ENCODE peak calls at places on chromosomes 5 and 9, in seven cellular contexts. W is HFF-Myc; G is breast epithelium; V is Jurkat, Clone E6-1; P is OCI-LY7; F is cardiac fibroblast; D is fibroblast of mammary gland. R is an unnamed sample.

GRCh38 chr9:75238311-75238976 is 150.1 kb downstream of the OSTF1 start:
- DNase-seq in D (peak; percentile 53), G (no peak), W (peak; percentile 24), F (peak; percentile 86), V (peak; percentile 60), P (peak; percentile 27), R (peak; percentile 19)

GRCh38 chr9:64015136-64015535 is 1269.9 kb downstream of the FOXD4L5 start:
- DNase-seq in D (no peak), G (no peak), P (no peak), V (no peak), F (no peak), W (no peak), R (no peak)

GRCh38 chr5:86572825-86573224 is 44.9 kb upstream of the COX7C start:
- DNase-seq in V (no peak), W (no peak), D (no peak), G (no peak), F (no peak), P (no peak), R (no peak)

GRCh38 chr5:142290574-142291299 is 34.1 kb downstream of the SPRY4 start:
- DNase-seq in P (no peak), V (no peak), G (no peak), F (peak; percentile 64), W (peak; percentile 21), D (peak; percentile 51), R (no peak)

GRCh38 chr9:16816006-16816405 is 54.5 kb downstream of the BNC2 start:
- DNase-seq in W (no peak), P (no peak), V (no peak), D (no peak), F (no peak), G (no peak), R (no peak)

GRCh38 chr9:74122229-74122628 is 374.9 kb upstream of the RORB start:
- DNase-seq in P (no peak), W (no peak), D (no peak), V (peak; percentile 51), G (no peak), F (no peak), R (no peak)

GRCh38 chr5:16675747-16676255 is 59.0 kb upstream of the RETREG1 start:
- DNase-seq in V (no peak), F (no peak), G (no peak), P (no peak), W (no peak), D (no peak), R (no peak)

GRCh38 chr9:135220601-135221575 is 133.4 kb downstream of the OLFM1 start:
- DNase-seq in V (no peak), P (no peak), F (no peak), W (no peak), D (no peak), G (no peak), R (no peak)

GRCh38 chr5:178277346-178277745 is 44.7 kb upstream of the PHYKPL start:
- DNase-seq in W (no peak), F (no peak), P (no peak), G (no peak), D (no peak), V (no peak), R (no peak)

GRCh38 chr9:76761448-76761847 is 2.8 kb upstream of the PCA3 start:
- DNase-seq in F (peak; percentile 33), D (peak; percentile 24), V (no peak), W (no peak), G (no peak), P (peak; percentile 5), R (no peak)

GRCh38 chr5:1396029-1396816 is 49.0 kb downstream of the SLC6A3 start:
- DNase-seq in W (no peak), V (no peak), G (no peak), F (no peak), D (no peak), P (no peak), R (no peak)

GRCh38 chr9:84970432-84970831 is 300.9 kb downstream of the NTRK2 start:
- DNase-seq in P (no peak), G (no peak), F (no peak), D (no peak), W (no peak), V (no peak), R (no peak)

GRCh38 chr9:6959275-6960000 is 201.7 kb downstream of the KDM4C start:
- DNase-seq in G (no peak), P (no peak), W (no peak), F (no peak), V (no peak), D (no peak), R (no peak)

GRCh38 chr9:6960777-6961176 is 203.0 kb downstream of the KDM4C start:
- DNase-seq in G (no peak), P (no peak), F (no peak), V (no peak), W (no peak), D (no peak), R (no peak)

GRCh38 chr9:6956796-6957355 is 199.1 kb downstream of the KDM4C start:
- DNase-seq in P (no peak), F (no peak), W (no peak), G (no peak), V (no peak), D (no peak), R (no peak)

GRCh38 chr9:6965566-6965965 is 207.8 kb downstream of the KDM4C start:
- DNase-seq in G (no peak), P (no peak), W (no peak), D (no peak), F (no peak), V (no peak), R (no peak)

DNA sequence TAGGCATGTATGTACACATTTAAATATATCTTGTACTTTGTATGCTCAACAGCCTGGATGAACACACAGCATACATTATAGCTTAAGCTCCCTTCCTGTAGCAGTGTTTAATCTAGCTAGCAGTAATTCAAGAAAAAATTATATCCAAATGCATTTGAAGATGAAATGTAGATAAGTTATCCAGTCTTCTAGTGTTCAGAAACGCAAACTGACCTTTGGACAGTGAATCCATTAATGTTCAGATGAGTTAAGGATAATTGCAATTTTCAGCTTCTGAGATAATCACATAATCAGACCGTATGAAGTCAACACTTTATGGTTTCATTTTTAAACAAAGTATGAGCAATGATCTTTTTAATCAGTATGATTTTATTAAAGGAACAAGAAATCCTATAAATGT is 204.4 kb downstream of the KDM4C start:
- DNase-seq in V (no peak), G (no peak), F (no peak), W (no peak), D (no peak), P (no peak), R (no peak)
- H3K4me3 ChIP-seq in V (no peak overlapping the region), G (no peak overlapping the region), F (no peak overlapping the region), W (no peak overlapping the region), D (no peak overlapping the region), P (no peak overlapping the region), R (no peak overlapping the region)

DNA sequence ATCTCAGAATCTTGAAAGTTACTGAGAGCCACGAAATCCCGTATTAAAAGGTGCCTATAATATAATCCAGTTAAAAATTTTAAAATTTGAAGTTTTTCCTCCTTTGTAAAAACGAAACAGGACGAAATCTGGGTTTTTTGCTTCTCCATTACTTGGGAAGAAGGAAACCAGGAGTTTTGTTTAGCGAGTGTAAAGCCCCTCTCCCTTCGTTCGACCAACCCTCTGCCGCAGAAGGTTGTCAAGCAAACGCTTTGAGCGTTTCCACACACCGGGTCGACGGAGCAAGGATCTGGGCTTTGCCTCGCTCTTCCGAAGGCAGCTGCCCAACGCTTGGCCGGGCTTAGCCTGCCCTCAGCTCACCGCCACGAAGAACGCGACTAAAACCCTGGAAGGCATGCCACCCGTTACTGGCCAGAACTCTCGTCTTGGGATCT is 1.6 kb upstream of the FOXE1 start:
- DNase-seq in F (no peak), V (no peak), G (no peak), P (no peak), W (no peak), D (no peak), R (no peak)
- H3K4me3 ChIP-seq in F (no peak overlapping the region), V (no peak overlapping the region), G (no peak overlapping the region), P (no peak overlapping the region), W (no peak overlapping the region), D (no peak overlapping the region), R (no peak overlapping the region)

GRCh38 chr5:44727100-44727499 is 81.6 kb upstream of the MRPS30 start:
- DNase-seq in W (no peak), D (no peak), F (no peak), V (no peak), P (no peak), G (no peak), R (no peak)

GRCh38 chr5:44729536-44729935 is 79.2 kb upstream of the MRPS30 start:
- DNase-seq in D (no peak), G (no peak), V (no peak), F (no peak), W (no peak), P (no peak), R (no peak)
- H3K4me3 ChIP-seq in D (no peak overlapping the region), G (no peak overlapping the region), V (no peak overlapping the region), F (no peak overlapping the region), W (no peak overlapping the region), P (no peak overlapping the region), R (no peak overlapping the region)

DNA sequence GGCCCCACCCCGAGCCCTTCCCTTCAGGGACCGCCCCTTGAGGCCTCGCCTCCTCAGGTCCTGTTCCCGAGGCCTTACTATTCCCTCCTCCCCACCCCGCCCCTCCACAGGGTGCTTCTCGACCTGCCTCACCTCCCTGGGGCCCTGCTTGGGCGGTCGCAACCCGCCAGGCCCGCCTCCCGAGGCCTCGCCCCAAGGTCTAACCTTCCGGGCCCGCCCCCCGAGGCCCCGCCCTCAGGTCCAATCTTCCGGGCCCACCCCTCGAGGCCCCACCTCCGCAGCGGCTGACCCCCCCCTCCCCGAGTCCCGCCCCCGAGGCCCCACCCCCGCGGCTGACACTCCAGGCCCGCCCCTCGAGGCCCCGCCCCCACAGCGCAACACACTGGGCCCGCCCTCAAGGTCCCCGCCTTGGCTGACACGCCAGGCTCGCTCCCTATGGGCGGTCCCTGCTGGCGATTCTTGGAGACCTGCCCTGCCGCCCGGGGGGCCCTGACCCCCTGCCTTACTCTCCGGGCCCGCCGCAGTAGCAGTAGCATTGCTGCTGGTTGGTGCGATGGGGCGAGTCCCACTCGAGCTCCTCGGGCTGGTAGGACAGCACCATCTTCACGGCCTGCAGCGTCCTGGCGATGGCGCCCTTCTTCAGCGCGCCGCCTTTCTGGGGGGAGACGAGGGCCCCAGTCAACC is 8.2 kb downstream of the PHF19 start:
- DNase-seq in D (peak; percentile 91), F (peak; percentile 96), W (peak; percentile 77), G (peak; percentile 96), P (peak; percentile 95), V (peak; percentile 93), R (peak; percentile 92)
- H3K4me3 ChIP-seq in D (peak overlapping the region; percentile 47), F (peak overlapping the region; percentile 48), W (peak overlapping the region; percentile 35), G (peak overlapping the region; percentile 66), P (peak overlapping the region; percentile 57), V (peak overlapping the region; percentile 41), R (peak overlapping the region; percentile 57)

GRCh38 chr5:132528866-132529634 is 14.3 kb downstream of the IL5 start:
- DNase-seq in V (peak; percentile 76), F (no peak), G (no peak), W (no peak), P (no peak), D (no peak), R (no peak)
- H3K4me3 ChIP-seq in V (no peak overlapping the region), F (no peak overlapping the region), G (no peak overlapping the region), W (no peak overlapping the region), P (no peak overlapping the region), D (no peak overlapping the region), R (no peak overlapping the region)

GRCh38 chr9:131899248-131899882 is 159.5 kb upstream of the RAPGEF1 start:
- DNase-seq in D (no peak), W (no peak), P (no peak), G (no peak), V (no peak), F (no peak), R (no peak)
- H3K4me3 ChIP-seq in D (no peak overlapping the region), W (no peak overlapping the region), P (no peak overlapping the region), G (no peak overlapping the region), V (no peak overlapping the region), F (no peak overlapping the region), R (no peak overlapping the region)

GRCh38 chr5:41878173-41878572 is 7.9 kb upstream of the OXCT1 start:
- DNase-seq in D (no peak), P (no peak), G (no peak), F (no peak), W (no peak), V (no peak), R (no peak)
- H3K4me3 ChIP-seq in D (no peak overlapping the region), P (no peak overlapping the region), G (no peak overlapping the region), F (no peak overlapping the region), W (no peak overlapping the region), V (no peak overlapping the region), R (no peak overlapping the region)